ENCODE peak calls at places on chromosomes 13 and 19, in six cellular contexts. K is activated naive CD4-positive, alpha-beta T cell; C is cardiac fibroblast; U is NCI-H2107; D is T-cell; P is astrocyte of the hippocampus. H is an unnamed sample.

GRCh38 chr19:49591731-49592485 is 926 bp downstream of the PRR12 start:
- DNase-seq in D (peak; percentile 46), K (no peak), P (peak; percentile 59), C (peak; percentile 42), U (no peak), H (no peak)

GRCh38 chr13:99433543-99434075 is 67.7 kb upstream of the TM9SF2 start:
- DNase-seq in U (no peak), P (no peak), C (no peak), D (no peak), K (no peak), H (no peak)

GRCh38 chr19:51224163-51224641 is 678 bp upstream of the CD33 start:
- DNase-seq in D (no peak), C (no peak), K (no peak), U (no peak), P (no peak), H (no peak)

GRCh38 chr19:18894254-18895037 is 1.5 kb downstream of the CERS1 start:
- DNase-seq in U (no peak), D (no peak), K (no peak), C (peak; percentile 68), P (peak; percentile 81), H (no peak)

GRCh38 chr13:35630551-35631275 is 154.2 kb upstream of the MAB21L1 start:
- DNase-seq in D (no peak), K (no peak), C (peak; percentile 67), P (peak; percentile 58), U (no peak), H (peak; percentile 41)

GRCh38 chr13:113646376-113646775 is 11.6 kb downstream of the ATP4B start:
- DNase-seq in D (no peak), C (no peak), U (no peak), K (no peak), P (no peak), H (no peak)

GRCh38 chr19:29843180-29844051 is 31.6 kb downstream of the CCNE1 start:
- DNase-seq in U (no peak), C (peak; percentile 60), P (peak; percentile 39), D (peak; percentile 16), K (no peak), H (no peak)

GRCh38 chr19:7850429-7850819 is 20.4 kb downstream of the EVI5L start:
- DNase-seq in D (no peak), K (no peak), U (no peak), C (no peak), P (no peak), H (peak; percentile 17)

H was measured in MV-4-11.